ENCODE peak calls at places on chromosome 12, in eight cellular contexts. Q, C, V, K, M, Z, T and X are unnamed samples.

GRCh38 chr12:51379571-51379970 is 11.6 kb downstream of the GALNT6 start:
- DNase-seq in T (no peak), C (no peak), Q (no peak), K (no peak), Z (no peak), M (no peak), V (no peak), X (no peak)

GRCh38 chr12:92593734-92594402 is 108.9 kb upstream of the PLEKHG7 start:
- DNase-seq in V (no peak), T (peak; percentile 29), Q (peak; percentile 35), Z (peak; percentile 91), C (no peak), K (no peak), M (peak; percentile 97), X (no peak)

GRCh38 chr12:126534495-126534894 is 1469.3 kb downstream of the AACS start:
- DNase-seq in Q (no peak), Z (no peak), K (no peak), V (no peak), C (no peak), M (no peak), T (no peak), X (no peak)

GRCh38 chr12:95532851-95533250 is 18.4 kb downstream of the USP44 start:
- DNase-seq in T (no peak), M (no peak), V (no peak), C (peak; percentile 31), Z (no peak), K (no peak), Q (no peak), X (no peak)

GRCh38 chr12:24952389-24952788 is 3.5 kb upstream of the BCAT1 start:
- DNase-seq in T (no peak), M (no peak), Z (no peak), K (no peak), Q (no peak), V (no peak), C (no peak), X (no peak)

GRCh38 chr12:1351926-1352325 is 242.5 kb downstream of the FBXL14 start:
- DNase-seq in Q (no peak), V (no peak), C (no peak), T (no peak), K (no peak), M (no peak), Z (no peak), X (no peak)

GRCh38 chr12:84596276-84596675 is 316.3 kb downstream of the SLC6A15 start:
- DNase-seq in K (no peak), T (no peak), Z (no peak), V (no peak), C (no peak), M (no peak), Q (no peak), X (no peak)

GRCh38 chr12:103379670-103380069 is 116.1 kb downstream of the C12orf42 start:
- DNase-seq in T (no peak), M (no peak), C (no peak), Q (no peak), V (no peak), Z (no peak), K (no peak), X (no peak)

GRCh38 chr12:100995201-100995600 is 200.6 kb downstream of the ANO4 start:
- DNase-seq in T (no peak), V (no peak), M (no peak), Z (peak; percentile 37), K (no peak), Q (no peak), C (no peak), X (no peak)

GRCh38 chr12:88571543-88571942 is 8.7 kb downstream of the KITLG start:
- DNase-seq in V (no peak), M (no peak), K (no peak), T (no peak), Z (no peak), Q (no peak), C (no peak), X (no peak)

GRCh38 chr12:69689638-69690037 is 9.5 kb downstream of the BEST3 start:
- DNase-seq in M (no peak), T (no peak), C (no peak), V (no peak), Z (no peak), Q (no peak), K (no peak), X (no peak)

DNA sequence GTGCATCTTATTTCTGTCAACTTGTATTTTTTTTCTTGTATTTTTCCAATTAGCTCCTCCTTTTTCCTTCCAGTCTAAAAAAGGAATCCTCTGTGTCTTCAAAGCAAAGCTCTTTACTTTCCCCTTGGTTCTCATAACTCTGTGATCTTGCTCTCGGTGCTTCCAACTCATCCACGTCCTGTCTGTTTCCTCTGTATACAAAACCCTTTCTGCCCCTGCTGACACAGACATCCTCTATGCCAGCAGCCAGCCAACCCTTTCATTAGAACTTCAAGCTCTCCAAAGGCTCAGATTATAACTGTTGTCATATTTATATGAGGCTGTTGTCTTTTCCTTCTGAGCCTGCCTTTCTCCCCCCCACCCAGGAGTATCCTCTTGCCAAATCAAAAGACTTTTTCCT is 32.4 kb downstream of the OAS2 start:
- DNase-seq in K (no peak), C (no peak), M (no peak), Z (no peak), T (no peak), Q (no peak), V (no peak), X (no peak)
- TF ChIP-seq POLR2A in K (no peak), C (no peak), M (no peak), Z (no peak), T (no peak), Q (no peak), V (no peak), X (no peak)

DNA sequence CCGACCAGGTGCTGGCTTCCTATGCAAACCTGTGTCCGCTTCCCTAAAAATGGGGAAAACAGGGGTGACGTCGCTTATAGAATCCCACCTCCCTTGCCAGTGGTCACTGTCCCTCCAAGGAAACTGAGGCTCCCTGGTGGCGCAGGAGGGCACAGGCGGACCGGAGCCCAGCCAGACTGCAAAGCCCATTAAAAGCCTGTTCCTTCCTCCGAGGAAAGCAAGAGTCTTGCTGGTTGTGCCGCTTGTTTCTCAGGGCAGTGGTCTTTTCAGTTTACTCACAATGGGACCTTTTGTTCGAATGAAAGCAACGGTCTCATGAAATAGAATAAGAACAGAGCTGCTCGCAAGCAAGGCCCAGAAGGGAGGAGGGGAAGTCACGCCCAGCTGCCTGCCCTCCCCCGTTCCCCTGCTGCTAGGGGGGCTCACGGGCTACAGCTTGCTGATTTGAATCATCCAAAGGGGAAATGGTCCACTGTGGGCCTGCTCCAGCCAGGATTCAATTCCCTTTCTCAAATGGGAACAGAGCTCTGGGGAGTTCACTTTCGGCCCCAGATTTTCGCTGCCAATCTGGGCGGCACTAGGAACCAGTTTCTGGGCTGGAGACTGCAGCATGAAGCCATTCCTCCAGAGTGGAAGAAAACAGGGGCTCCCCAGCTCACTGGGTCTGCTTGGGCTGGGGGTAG is 4.6 kb upstream of the SELPLG start:
- DNase-seq in Z (peak; percentile 82), M (no peak), V (no peak), C (no peak), Q (no peak), K (peak; percentile 57), T (peak; percentile 22), X (peak; percentile 42)
- TF ChIP-seq POLR2A in Z (no peak), M (no peak), V (no peak), C (no peak), Q (no peak), K (no peak), T (no peak), X (no peak)

GRCh38 chr12:47740536-47741339 is 15.4 kb upstream of the ENDOU start:
- DNase-seq in Q (no peak), V (no peak), K (no peak), Z (no peak), M (no peak), T (no peak), C (no peak), X (no peak)
- TF ChIP-seq POLR2A in Q (no peak), V (no peak), K (no peak), Z (no peak), M (no peak), T (no peak), C (no peak), X (no peak)

GRCh38 chr12:131714759-131715158 is 3.9 kb downstream of the SFSWAP start:
- DNase-seq in T (no peak), M (no peak), V (no peak), Q (no peak), K (no peak), Z (no peak), C (no peak), X (no peak)

GRCh38 chr12:131713349-131713748 is 2.5 kb downstream of the SFSWAP start:
- DNase-seq in T (no peak), V (no peak), K (no peak), C (no peak), Z (peak; percentile 37), Q (no peak), M (no peak), X (no peak)

GRCh38 chr12:131709226-131709625 is 1.7 kb upstream of the SFSWAP start:
- DNase-seq in M (no peak), C (no peak), Z (no peak), T (no peak), V (no peak), K (no peak), Q (no peak), X (no peak)

GRCh38 chr12:131711551-131712205 is 788 bp downstream of the SFSWAP start:
- DNase-seq in M (no peak), Z (peak; percentile 38), C (peak; percentile 60), V (no peak), Q (no peak), K (no peak), T (no peak), X (no peak)

DNA sequence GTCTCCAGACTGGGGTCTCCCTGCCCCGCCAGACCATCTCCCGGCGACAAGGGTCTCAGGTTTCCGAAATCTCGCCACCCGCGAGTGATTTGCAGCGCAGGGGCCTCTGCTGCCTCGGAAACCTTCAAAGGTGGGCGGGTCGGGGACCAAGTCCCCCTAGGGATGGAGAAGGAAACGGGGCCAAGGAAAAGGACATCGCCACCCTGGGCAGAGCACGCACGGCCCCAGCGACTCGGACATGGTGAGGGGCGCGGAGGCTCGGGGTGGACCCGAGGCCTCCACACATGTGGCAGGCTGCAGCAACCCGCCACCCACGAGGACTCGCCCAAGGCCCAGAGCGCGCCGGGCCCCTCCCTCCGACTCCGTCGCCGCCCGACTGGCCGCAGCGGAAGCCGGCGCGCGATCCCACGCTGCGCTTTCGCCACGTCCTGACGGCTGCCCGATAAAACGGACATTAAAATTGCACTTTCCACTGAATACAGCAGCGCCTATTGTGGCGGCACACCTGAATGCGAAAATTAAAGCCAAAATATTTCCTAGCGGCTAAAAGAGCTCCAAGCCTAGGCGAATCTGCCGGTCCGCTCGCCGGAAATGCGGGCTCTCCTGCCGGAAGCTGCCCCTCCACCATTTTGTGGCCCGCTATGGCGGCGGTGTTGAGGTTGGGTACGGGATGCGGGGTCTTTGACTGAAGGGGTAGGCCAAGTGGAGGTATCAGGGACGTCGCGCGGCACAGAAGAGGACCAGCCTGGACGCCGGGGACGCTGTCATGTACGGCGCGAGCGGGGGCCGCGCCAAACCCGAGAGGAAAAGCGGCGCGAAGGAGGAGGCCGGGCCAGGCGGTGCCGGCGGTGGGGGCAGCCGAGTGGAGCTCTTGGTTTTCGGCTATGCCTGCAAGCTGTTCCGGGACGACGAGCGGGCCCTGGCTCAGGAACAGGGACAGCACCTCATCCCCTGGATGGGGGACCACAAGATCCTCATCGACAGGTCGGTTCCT is at the start of gene SFSWAP:
- DNase-seq in C (peak; percentile 93), M (peak; percentile 88), Z (peak; percentile 91), T (peak; percentile 73), V (no peak), K (peak; percentile 54), Q (peak; percentile 44), X (peak; percentile 47)
- TF ChIP-seq POLR2A in C (peak; percentile 87), M (peak; percentile 59), Z (peak; percentile 76), T (no peak), V (peak; percentile 43), K (no peak), Q (peak; percentile 31), X (no peak)

GRCh38 chr12:110349521-110350151 is 53.9 kb downstream of the ANAPC7 start:
- DNase-seq in K (no peak), C (no peak), T (no peak), Q (no peak), V (no peak), M (no peak), Z (peak; percentile 96), X (no peak)
- TF ChIP-seq POLR2A in K (no peak), C (no peak), T (no peak), Q (no peak), V (no peak), M (no peak), Z (no peak), X (no peak)